ENCODE peak calls at places on chromosomes 2 and 18, in four cellular contexts. Z is LoVo, L is SHP77, C is ELR. H is an unnamed sample.

GRCh38 chr18:3985030-3985429 is 470.1 kb downstream of the DLGAP1 start:
- DNase-seq in Z (no peak), L (no peak), C (peak; percentile 6), H (no peak)

GRCh38 chr2:120525056-120526046 is 179.4 kb downstream of the INHBB start:
- DNase-seq in Z (peak; percentile 8), L (peak; percentile 38), C (peak; percentile 30), H (no peak)

GRCh38 chr2:45009303-45009927 is at the start of gene SIX2:
- DNase-seq in Z (peak; percentile 15), L (peak; percentile 97), C (peak; percentile 90), H (peak; percentile 99)

GRCh38 chr18:48786621-48787522 is 163.9 kb downstream of the SMAD7 start:
- DNase-seq in Z (no peak), L (no peak), C (no peak), H (no peak)

GRCh38 chr2:213806125-213806726 is 522.0 kb downstream of the SPAG16 start:
- DNase-seq in Z (peak; percentile 18), L (peak; percentile 3), C (peak; percentile 58), H (peak; percentile 51)

GRCh38 chr2:53467467-53467866 is 300.1 kb upstream of the CHAC2 start:
- DNase-seq in Z (no peak), L (no peak), C (no peak), H (no peak)

GRCh38 chr2:219452361-219453317 is 18.0 kb downstream of the SPEG start:
- DNase-seq in Z (no peak), L (no peak), C (peak; percentile 97), H (peak; percentile 97)

GRCh38 chr2:31270136-31270535 is 36.2 kb downstream of the EHD3 start:
- DNase-seq in Z (no peak), L (no peak), C (peak; percentile 87), H (peak; percentile 63)

GRCh38 chr2:70696142-70696541 is 71.9 kb downstream of the ADD2 start:
- DNase-seq in Z (no peak), L (no peak), C (no peak), H (no peak)

GRCh38 chr18:23972416-23972815 is 42.1 kb upstream of the TTC39C start:
- DNase-seq in Z (no peak), L (no peak), C (no peak), H (no peak)

GRCh38 chr18:67525328-67526110 is 9.0 kb upstream of the DSEL start:
- DNase-seq in Z (peak; percentile 22), L (no peak), C (peak; percentile 95), H (peak; percentile 99)

H was measured in cardiac fibroblast.